ENCODE peak calls at places on chromosomes 13 and 19, in ten cellular contexts. N is HCT116, K is activated B cell treated with CpG ODN at 0.5 μM for 24 hours, P is A549, O is fibroblast of pulmonary artery, R is WERI-Rb-1, C is colonic mucosa, G is hepatocyte, H is neural progenitor cell, J is adrenal gland. E is an unnamed sample.

GRCh38 chr19:8148410-8149231 is 771 bp downstream of the FBN3 start:
- DNase-seq in C (no peak), N (peak; percentile 24), J (no peak), H (peak; percentile 85), R (peak; percentile 81), P (peak; percentile 29), G (peak; percentile 77), O (no peak), K (no peak), E (no peak)

GRCh38 chr13:62321139-62321538 is 905.5 kb upstream of the PCDH20 start:
- DNase-seq in O (no peak), G (no peak), R (no peak), C (no peak), N (no peak), K (no peak), P (no peak), J (no peak), H (no peak), E (no peak)

GRCh38 chr19:44757057-44757734 is 8.7 kb downstream of the BCL3 start:
- DNase-seq in J (peak; percentile 55), P (no peak), G (no peak), H (peak; percentile 66), R (no peak), N (no peak), O (peak; percentile 77), C (no peak), K (no peak), E (no peak)

GRCh38 chr13:24500977-24501376 is 11.6 kb downstream of the PARP4 start:
- DNase-seq in P (peak; percentile 16), G (no peak), R (no peak), H (no peak), O (peak; percentile 83), J (no peak), C (no peak), K (no peak), N (no peak), E (no peak)

GRCh38 chr19:41691268-41691970 is 3.3 kb upstream of the CEACAM7 start:
- DNase-seq in J (no peak), R (peak; percentile 43), G (no peak), O (peak; percentile 14), H (no peak), C (peak; percentile 55), K (no peak), P (peak; percentile 42), N (no peak), E (no peak)

GRCh38 chr13:56351041-56351440 is 789.7 kb upstream of the PRR20A start:
- DNase-seq in N (no peak), O (no peak), R (no peak), J (no peak), C (no peak), H (peak; percentile 23), G (no peak), P (no peak), K (no peak), E (no peak)

GRCh38 chr19:16537111-16537510 is 5.1 kb downstream of the CHERP start:
- DNase-seq in R (no peak), C (no peak), H (no peak), N (no peak), O (no peak), P (no peak), K (no peak), J (no peak), G (no peak), E (no peak)

GRCh38 chr19:49574206-49574755 is 6.1 kb downstream of the NOSIP start:
- DNase-seq in G (no peak), P (no peak), K (no peak), N (no peak), H (no peak), R (no peak), O (no peak), C (no peak), J (no peak), E (no peak)

GRCh38 chr13:34035676-34036325 is 217.9 kb downstream of the RFC3 start:
- DNase-seq in J (no peak), N (no peak), H (no peak), P (peak; percentile 65), G (no peak), C (no peak), K (no peak), R (no peak), O (no peak), E (no peak)

GRCh38 chr19:7152568-7152967 is 83.1 kb downstream of the ZNF557 start:
- DNase-seq in R (no peak), P (peak; percentile 37), H (peak; percentile 24), J (no peak), O (no peak), C (no peak), N (no peak), G (no peak), K (no peak), E (no peak)

GRCh38 chr19:13036366-13036976 is 41.2 kb downstream of the NFIX start:
- DNase-seq in H (no peak), C (peak; percentile 79), G (peak; percentile 68), P (peak; percentile 42), K (no peak), O (peak; percentile 69), J (no peak), N (peak; percentile 56), R (peak; percentile 88), E (no peak)

GRCh38 chr19:58401825-58402433 is 6.5 kb downstream of the RNF225 start:
- DNase-seq in N (no peak), C (no peak), O (no peak), G (no peak), P (no peak), J (no peak), H (no peak), K (no peak), R (no peak), E (no peak)

DNA sequence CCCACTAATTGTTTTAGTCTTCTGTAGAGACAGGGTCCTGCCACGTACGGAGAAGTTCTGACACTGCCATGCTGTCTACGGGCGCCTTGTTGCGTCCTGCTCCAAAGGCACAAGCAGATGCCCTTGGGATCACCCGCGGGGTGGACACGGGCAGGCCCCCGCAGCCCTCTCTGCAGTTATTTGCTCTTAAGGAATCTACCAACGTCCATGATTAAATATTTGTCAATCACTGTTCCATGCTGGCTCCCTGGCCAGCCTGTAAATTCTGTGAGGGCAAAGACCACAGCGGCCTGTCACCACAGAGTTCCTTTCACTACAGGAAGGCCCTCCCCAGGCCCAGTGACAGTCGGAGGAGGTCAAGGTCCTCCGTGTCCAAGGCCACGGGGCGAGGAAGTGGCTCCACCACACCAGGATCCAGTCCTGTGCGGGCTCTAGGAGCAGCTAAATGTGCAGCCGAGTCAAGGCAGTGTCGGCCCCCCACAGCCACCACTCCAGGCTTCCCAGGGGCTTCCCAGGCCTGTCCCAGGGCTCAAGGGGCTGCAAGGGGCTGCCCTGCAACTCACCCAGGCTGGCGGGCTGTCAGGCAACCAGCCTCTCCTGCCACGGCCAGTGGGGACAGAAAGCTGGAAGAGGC is 2.1 kb downstream of the RNF126 start:
- DNase-seq in N (no peak), K (no peak), G (peak; percentile 76), R (no peak), J (peak; percentile 45), C (peak; percentile 79), H (no peak), O (no peak), P (no peak), E (no peak)
- TF ChIP-seq CTCF in N (no peak), K (no peak), G (no peak), R (no peak), J (no peak), C (no peak), H (no peak), O (no peak), P (no peak), E (no peak)

DNA sequence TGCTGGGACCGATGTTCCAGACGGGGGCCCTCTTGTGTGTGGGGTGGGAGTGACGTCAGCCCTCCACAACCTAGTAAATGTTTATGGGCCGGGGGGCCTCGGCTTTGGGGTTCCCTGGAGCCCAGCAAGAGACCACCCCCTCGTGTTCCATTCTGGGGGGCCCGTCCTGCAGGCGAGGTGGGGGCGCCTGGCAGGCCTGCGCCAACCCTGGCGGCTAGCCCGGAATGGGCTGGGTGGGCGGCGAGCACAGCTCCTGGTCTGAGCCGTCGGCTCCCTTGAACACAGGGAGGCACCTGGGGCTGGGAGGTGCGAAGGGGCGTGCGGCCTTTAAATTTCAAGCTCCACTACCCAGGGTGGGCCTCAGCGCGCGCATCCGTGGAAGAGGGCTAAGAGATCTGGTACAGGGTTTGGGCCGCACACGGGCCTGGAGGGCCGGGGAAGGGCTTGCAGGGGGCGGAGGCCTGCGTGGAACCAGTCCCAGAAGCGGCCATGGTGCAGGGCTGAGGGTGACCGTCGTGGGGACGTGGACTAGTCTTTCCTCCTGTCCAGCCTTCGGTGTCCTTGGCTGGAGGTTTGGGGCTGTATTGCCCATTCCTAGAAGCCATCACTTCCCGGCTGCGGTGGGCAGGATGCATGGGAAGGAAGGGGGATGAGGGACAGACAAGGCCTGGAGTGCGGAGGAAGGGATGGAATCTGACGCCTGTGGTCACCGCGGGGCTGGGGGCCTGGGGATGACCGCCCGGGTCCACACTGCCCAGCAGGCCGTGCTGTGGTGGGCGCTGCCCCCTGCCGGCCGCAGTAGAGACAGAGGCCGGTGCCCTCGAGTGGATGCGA is 11.4 kb downstream of the NDUFA11 start:
- DNase-seq in K (no peak), C (peak; percentile 48), O (peak; percentile 46), P (peak; percentile 46), N (no peak), J (peak; percentile 65), R (peak; percentile 70), G (peak; percentile 76), H (peak; percentile 89), E (no peak)
- TF ChIP-seq CTCF in K (no peak), C (peak; percentile 60), O (peak; percentile 69), P (peak; percentile 64), N (peak; percentile 84), J (peak; percentile 73), R (peak; percentile 95), G (peak; percentile 77), H (peak; percentile 86), E (peak; percentile 63)

DNA sequence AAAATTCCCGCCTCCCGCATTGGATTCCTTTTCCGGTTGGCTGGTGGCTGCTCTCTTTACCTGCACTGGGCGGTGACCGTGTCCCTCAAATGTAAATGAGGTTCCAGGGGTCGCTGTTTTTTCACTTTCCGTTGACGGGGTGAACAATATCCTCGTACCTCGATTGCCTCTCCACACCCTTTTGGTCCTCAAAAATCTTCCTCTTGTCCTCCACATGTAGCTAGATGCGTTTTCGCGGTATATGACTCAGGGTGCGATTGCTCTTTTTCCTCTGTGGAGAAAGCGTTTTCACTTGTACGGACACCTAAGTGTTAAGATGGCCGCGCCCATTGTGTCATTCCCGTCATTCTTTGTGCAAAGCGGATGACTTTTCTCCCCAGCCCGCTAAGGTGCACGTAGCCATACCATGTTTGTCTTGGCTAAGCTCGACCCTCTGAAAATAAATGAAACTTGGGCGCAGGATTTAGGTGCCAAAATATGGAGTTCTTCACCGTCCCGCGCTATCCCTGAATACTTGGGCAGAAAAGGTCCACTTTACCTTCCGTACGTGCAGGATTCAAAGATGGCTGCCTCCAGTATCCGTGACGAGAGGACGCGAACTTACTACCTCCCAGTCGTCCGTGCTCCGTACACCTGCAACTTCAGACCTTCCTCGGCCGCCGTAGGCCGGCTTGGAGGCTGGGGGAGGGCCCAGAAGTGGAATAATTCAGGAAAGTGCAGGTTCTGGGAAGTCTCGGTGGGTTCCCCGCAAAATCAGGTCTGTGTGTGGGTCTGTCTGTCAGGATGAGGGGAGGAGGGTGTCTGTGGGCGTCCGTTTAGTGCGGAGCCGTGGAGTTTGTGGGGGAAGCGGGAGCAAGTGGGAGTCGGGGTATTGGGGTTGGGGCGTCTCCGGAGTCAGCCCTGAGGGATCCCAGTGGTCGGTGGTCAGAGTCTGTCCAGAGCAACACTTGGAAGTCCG is at the start of gene ZNF613:
- DNase-seq in O (peak; percentile 98), C (peak; percentile 94), K (peak; percentile 71), J (peak; percentile 92), G (peak; percentile 92), R (peak; percentile 92), N (peak; percentile 94), H (peak; percentile 92), P (peak; percentile 95), E (peak; percentile 80)
- TF ChIP-seq CTCF in O (peak; percentile 21), C (peak; percentile 11), K (no peak), J (no peak), G (peak; percentile 50), R (peak; percentile 4), N (no peak), H (peak; percentile 47), P (no peak), E (no peak)

GRCh38 chr13:44692173-44692713 is 116.1 kb upstream of the TSC22D1 start:
- DNase-seq in N (peak; percentile 70), R (no peak), G (no peak), C (no peak), J (no peak), P (peak; percentile 53), H (no peak), O (no peak), K (no peak), E (no peak)
- TF ChIP-seq CTCF in N (no peak), R (no peak), G (no peak), C (no peak), J (no peak), P (no peak), H (no peak), O (no peak), K (no peak), E (no peak)

E was measured in CD14-positive monocyte.